ENCODE peak calls at places on chromosomes 7 and 10, in nine cellular contexts. E, W, S, L, U, K, A, T and O are unnamed samples.

GRCh38 chr10:94546058-94546595 is 539 bp downstream of the HELLS start:
- DNase-seq in E (peak; percentile 20), W (no peak), S (no peak), L (no peak), U (no peak), K (no peak), A (no peak), T (no peak), O (peak; percentile 50)

GRCh38 chr7:1677206-1678069 is 7.4 kb downstream of the ELFN1 start:
- DNase-seq in E (no peak), W (peak; percentile 66), S (no peak), L (no peak), U (no peak), K (peak; percentile 46), A (no peak), T (peak; percentile 21), O (no peak)

GRCh38 chr7:108335264-108335918 is 120.8 kb downstream of the NRCAM start:
- DNase-seq in E (peak; percentile 28), W (no peak), S (no peak), L (no peak), U (no peak), K (no peak), A (no peak), T (no peak), O (no peak)

GRCh38 chr7:39357648-39358047 is 208.6 kb upstream of the YAE1 start:
- DNase-seq in E (peak; percentile 3), W (no peak), S (no peak), L (no peak), U (no peak), K (no peak), A (peak; percentile 2), T (no peak), O (peak; percentile 28)

GRCh38 chr10:1570652-1571051 is 166.7 kb downstream of the ADARB2 start:
- DNase-seq in E (no peak), W (no peak), S (no peak), L (no peak), U (no peak), K (peak; percentile 25), A (no peak), T (no peak), O (no peak)

GRCh38 chr7:90188281-90188680 is 23.3 kb upstream of the STEAP2 start:
- DNase-seq in E (peak; percentile 59), W (no peak), S (no peak), L (no peak), U (no peak), K (no peak), A (no peak), T (no peak), O (peak; percentile 75)

GRCh38 chr10:24669285-24669861 is 54.3 kb downstream of the ARHGAP21 start:
- DNase-seq in E (no peak), W (no peak), S (no peak), L (no peak), U (no peak), K (no peak), A (no peak), T (no peak), O (no peak)

GRCh38 chr7:99472561-99473314 is at the start of gene ZNF789:
- DNase-seq in E (peak; percentile 98), W (peak; percentile 100), S (peak; percentile 70), L (peak; percentile 99), U (peak; percentile 97), K (peak; percentile 99), A (peak; percentile 92), T (peak; percentile 99), O (peak; percentile 99)

GRCh38 chr7:140673770-140674155 is 1.0 kb downstream of the ADCK2 start:
- DNase-seq in E (no peak), W (no peak), S (no peak), L (no peak), U (no peak), K (peak; percentile 72), A (no peak), T (no peak), O (no peak)

GRCh38 chr7:140676303-140676702 is 3.6 kb downstream of the ADCK2 start:
- DNase-seq in E (no peak), W (no peak), S (no peak), L (no peak), U (no peak), K (peak; percentile 32), A (no peak), T (no peak), O (peak; percentile 54)

GRCh38 chr7:140674356-140674800 is 1.6 kb downstream of the ADCK2 start:
- DNase-seq in E (no peak), W (no peak), S (no peak), L (no peak), U (no peak), K (peak; percentile 40), A (no peak), T (peak; percentile 43), O (peak; percentile 37)

GRCh38 chr7:140675726-140676125 is 3.0 kb downstream of the ADCK2 start:
- DNase-seq in E (no peak), W (peak; percentile 73), S (no peak), L (no peak), U (no peak), K (peak; percentile 47), A (no peak), T (no peak), O (no peak)

GRCh38 chr7:140674899-140675701 is 2.4 kb downstream of the ADCK2 start:
- DNase-seq in E (peak; percentile 60), W (peak; percentile 78), S (no peak), L (no peak), U (no peak), K (peak; percentile 68), A (peak; percentile 27), T (no peak), O (peak; percentile 81)
- TF ChIP-seq CTCF in E (peak; percentile 42), W (no peak), S (peak; percentile 57), L (peak; percentile 52), U (no peak), K (no peak), A (peak; percentile 54), T (peak; percentile 15), O (peak; percentile 71)

GRCh38 chr10:121282797-121283515 is 315.3 kb downstream of the FGFR2 start:
- DNase-seq in E (no peak), W (no peak), S (no peak), L (no peak), U (no peak), K (no peak), A (no peak), T (no peak), O (no peak)

GRCh38 chr10:121288011-121288410 is 310.2 kb downstream of the FGFR2 start:
- DNase-seq in E (no peak), W (no peak), S (no peak), L (no peak), U (no peak), K (no peak), A (no peak), T (no peak), O (no peak)

GRCh38 chr10:121288864-121289659 is 309.2 kb downstream of the FGFR2 start:
- DNase-seq in E (no peak), W (no peak), S (no peak), L (no peak), U (no peak), K (no peak), A (no peak), T (no peak), O (no peak)

GRCh38 chr10:121284952-121285351 is 313.3 kb downstream of the FGFR2 start:
- DNase-seq in E (no peak), W (no peak), S (no peak), L (no peak), U (no peak), K (no peak), A (no peak), T (no peak), O (no peak)

DNA sequence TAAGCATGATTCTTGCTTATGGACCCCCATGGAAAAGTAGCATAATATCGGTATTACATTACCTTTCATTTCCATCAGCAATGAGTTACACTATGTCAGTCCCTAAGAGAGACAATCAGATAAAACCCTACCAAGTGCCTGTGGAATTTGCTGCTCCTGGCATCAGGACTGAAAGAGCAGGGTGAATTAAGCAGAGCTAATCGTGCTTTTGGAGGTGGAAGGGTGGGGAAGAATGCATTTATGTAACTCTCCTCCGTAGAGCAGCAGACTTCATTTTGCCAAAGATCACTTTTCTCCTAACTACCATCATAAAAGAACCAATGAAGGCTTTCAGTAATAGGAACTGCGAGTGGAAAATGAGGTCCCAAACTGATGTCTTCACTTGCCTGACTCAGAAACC is 312.4 kb downstream of the FGFR2 start:
- DNase-seq in E (no peak), W (no peak), S (no peak), L (no peak), U (no peak), K (no peak), A (no peak), T (no peak), O (no peak)
- H3K4me3 ChIP-seq in E (no peak overlapping the region), W (no peak overlapping the region), S (no peak overlapping the region), L (no peak overlapping the region), U (no peak overlapping the region), K (no peak overlapping the region), A (no peak overlapping the region), T (no peak overlapping the region), O (no peak overlapping the region)

GRCh38 chr10:92690211-92691041 is 671 bp downstream of the HHEX start:
- DNase-seq in E (peak; percentile 73), W (peak; percentile 92), S (no peak), L (peak; percentile 92), U (no peak), K (peak; percentile 80), A (peak; percentile 21), T (peak; percentile 62), O (peak; percentile 89)

GRCh38 chr10:92688573-92688926 is 1.2 kb upstream of the HHEX start:
- DNase-seq in E (no peak), W (no peak), S (no peak), L (no peak), U (no peak), K (no peak), A (no peak), T (no peak), O (no peak)

GRCh38 chr10:92688927-92689662 is 660 bp upstream of the HHEX start:
- DNase-seq in E (peak; percentile 61), W (no peak), S (no peak), L (no peak), U (peak; percentile 17), K (peak; percentile 74), A (no peak), T (peak; percentile 58), O (peak; percentile 83)

GRCh38 chr10:92691042-92691590 is 1.4 kb downstream of the HHEX start:
- DNase-seq in E (no peak), W (peak; percentile 85), S (no peak), L (peak; percentile 89), U (no peak), K (peak; percentile 72), A (no peak), T (no peak), O (no peak)

GRCh38 chr10:92689663-92690210 is at the start of gene HHEX:
- DNase-seq in E (peak; percentile 78), W (peak; percentile 85), S (no peak), L (peak; percentile 84), U (no peak), K (peak; percentile 77), A (peak; percentile 37), T (peak; percentile 72), O (peak; percentile 96)
- TF ChIP-seq POLR2A in E (peak; percentile 82), W (no peak), S (peak; percentile 53), L (no peak), U (no peak), K (no peak), A (peak; percentile 68), T (peak; percentile 16), O (peak; percentile 97)

GRCh38 chr10:95908450-95908849 is 675 bp downstream of the CC2D2B start:
- DNase-seq in E (no peak), W (no peak), S (no peak), L (no peak), U (no peak), K (no peak), A (no peak), T (no peak), O (no peak)

GRCh38 chr10:95909591-95909990 is 1.8 kb downstream of the CC2D2B start:
- DNase-seq in E (no peak), W (no peak), S (no peak), L (no peak), U (no peak), K (no peak), A (no peak), T (no peak), O (no peak)

GRCh38 chr10:95906675-95907453 is 911 bp upstream of the CC2D2B start:
- DNase-seq in E (peak; percentile 70), W (peak; percentile 88), S (peak; percentile 25), L (no peak), U (peak; percentile 34), K (peak; percentile 73), A (peak; percentile 18), T (no peak), O (peak; percentile 84)

GRCh38 chr10:95907454-95908253 is at the start of gene CC2D2B:
- DNase-seq in E (peak; percentile 88), W (peak; percentile 97), S (peak; percentile 27), L (peak; percentile 96), U (peak; percentile 82), K (peak; percentile 90), A (peak; percentile 61), T (peak; percentile 82), O (peak; percentile 91)
- TF ChIP-seq CTCF in E (peak; percentile 33), W (no peak), S (peak; percentile 19), L (no peak), U (no peak), K (no peak), A (no peak), T (no peak), O (no peak)